ENCODE peak calls at places on chromosomes 2 and 18, in seven cellular contexts. Z is epithelial cell of esophagus; X is amygdala; O is mesenteric fat pad; V is ureter; K is SHP77; N is stimulated activated CD8-positive, alpha-beta memory T cell treated with anti-CD3 and anti-CD28 coated beads, Interleukin-15, amount 100 ng/mL, for 24 hours. P is an unnamed sample.
A peak's percentile ranks its signal among the peaks of the same experiment; 100 is the strongest.

GRCh38 chr18:63298393-63299015 is 21.1 kb downstream of the BCL2 start:
- DNase-seq in O (no peak), K (no peak), Z (no peak), N (no peak), X (no peak), V (no peak), P (no peak)

GRCh38 chr2:190846746-190847145 is 33.9 kb upstream of the GLS start:
- DNase-seq in N (no peak), Z (peak; percentile 73), K (no peak), X (no peak), O (no peak), V (no peak), P (no peak)

GRCh38 chr2:238632181-238633060 is 205.7 kb downstream of the ASB1 start:
- DNase-seq in K (no peak), X (no peak), Z (no peak), O (no peak), V (no peak), N (no peak), P (no peak)

GRCh38 chr18:60145776-60146175 is 226.8 kb downstream of the MC4R start:
- DNase-seq in X (no peak), V (no peak), N (no peak), K (no peak), O (no peak), Z (no peak), P (no peak)

GRCh38 chr18:65425366-65425765 is 325.4 kb upstream of the CDH7 start:
- DNase-seq in V (no peak), Z (no peak), N (no peak), K (no peak), X (no peak), O (no peak), P (no peak)

GRCh38 chr2:28958689-28959088 is 22.4 kb upstream of the TOGARAM2 start:
- DNase-seq in N (no peak), V (peak; percentile 64), X (peak; percentile 31), K (peak; percentile 76), Z (peak; percentile 74), O (no peak), P (peak; percentile 93)

GRCh38 chr2:110157153-110157793 is 41.7 kb upstream of the MALL start:
- DNase-seq in K (peak; percentile 20), X (no peak), O (no peak), V (no peak), N (no peak), Z (peak; percentile 79), P (peak; percentile 3)

GRCh38 chr2:174198846-174199564 is 49.3 kb downstream of the OLA1 start:
- DNase-seq in N (no peak), K (no peak), V (no peak), Z (peak; percentile 6), O (no peak), X (no peak), P (no peak)

GRCh38 chr2:72035518-72036172 is 112.0 kb downstream of the CYP26B1 start:
- DNase-seq in O (peak; percentile 88), V (no peak), Z (peak; percentile 41), K (no peak), X (no peak), N (no peak), P (no peak)

GRCh38 chr18:65975536-65975935 is 224.7 kb downstream of the CDH7 start:
- DNase-seq in K (no peak), N (no peak), V (no peak), Z (no peak), X (no peak), O (no peak), P (peak; percentile 76)

GRCh38 chr2:127479219-127479825 is 47.0 kb downstream of the IWS1 start:
- DNase-seq in N (no peak), Z (peak; percentile 59), X (no peak), V (no peak), K (peak; percentile 39), O (no peak), P (peak; percentile 70)

GRCh38 chr2:64779117-64779690 is 125.5 kb upstream of the SERTAD2 start:
- DNase-seq in V (no peak), N (no peak), X (no peak), Z (peak; percentile 67), K (no peak), O (no peak), P (no peak)

GRCh38 chr2:177721815-177722552 is 329.4 kb downstream of the AGPS start:
- DNase-seq in K (no peak), O (no peak), V (no peak), X (no peak), Z (no peak), N (no peak), P (no peak)

GRCh38 chr2:235080108-235080507 is 128.3 kb downstream of the SH3BP4 start:
- DNase-seq in X (no peak), N (no peak), O (no peak), V (no peak), Z (peak; percentile 74), K (no peak), P (no peak)

GRCh38 chr2:39275016-39275415 is 31.2 kb upstream of the CDKL4 start:
- DNase-seq in V (no peak), Z (peak; percentile 73), X (no peak), K (no peak), O (no peak), N (no peak), P (no peak)